ENCODE peak calls at places on chromosomes 16 and 17, in six cellular contexts. One of them, this sample, is unnamed.

GRCh38 chr16:77234611-77235010 is 35.4 kb downstream of the SYCE1L start:
- DNase-seq in SK-N-SH: no peak
- DNase-seq in HCT116: no peak
- DNase-seq in A549: no peak
- DNase-seq in WTC11: peak; percentile 32
- DNase-seq in H1: no peak
- DNase-seq in this sample: no peak

GRCh38 chr16:72501739-72502653 is 330.0 kb upstream of the PMFBP1 start:
- DNase-seq in SK-N-SH: peak; percentile 75
- DNase-seq in HCT116: peak; percentile 56
- DNase-seq in A549: peak; percentile 73
- DNase-seq in WTC11: peak; percentile 67
- DNase-seq in H1: no peak
- DNase-seq in this sample: peak; percentile 88

GRCh38 chr17:30928584-30928983 is 6.8 kb downstream of the ADAP2 start:
- DNase-seq in SK-N-SH: no peak
- DNase-seq in HCT116: no peak
- DNase-seq in A549: no peak
- DNase-seq in WTC11: no peak
- DNase-seq in H1: no peak
- DNase-seq in this sample: no peak

GRCh38 chr16:88456356-88457292 is 3.5 kb downstream of the ZFPM1 start:
- DNase-seq in SK-N-SH: no peak
- DNase-seq in HCT116: no peak
- DNase-seq in A549: no peak
- DNase-seq in WTC11: no peak
- DNase-seq in H1: no peak
- DNase-seq in this sample: no peak

GRCh38 chr17:82300707-82301270 is 16.6 kb downstream of the CD7 start:
- DNase-seq in SK-N-SH: peak; percentile 97
- DNase-seq in HCT116: no peak
- DNase-seq in A549: peak; percentile 68
- DNase-seq in WTC11: peak; percentile 72
- DNase-seq in H1: no peak
- DNase-seq in this sample: peak; percentile 35

GRCh38 chr17:36885161-36885735 is 52.0 kb upstream of the LHX1 start:
- DNase-seq in SK-N-SH: no peak
- DNase-seq in HCT116: no peak
- DNase-seq in A549: no peak
- DNase-seq in WTC11: no peak
- DNase-seq in H1: no peak
- DNase-seq in this sample: no peak

GRCh38 chr16:24946155-24946554 is 69.0 kb downstream of the ARHGAP17 start:
- DNase-seq in SK-N-SH: no peak
- DNase-seq in HCT116: no peak
- DNase-seq in A549: no peak
- DNase-seq in WTC11: no peak
- DNase-seq in H1: no peak
- DNase-seq in this sample: no peak

GRCh38 chr17:29614345-29615047 is 8.2 kb downstream of the CORO6 start:
- DNase-seq in SK-N-SH: peak; percentile 36
- DNase-seq in HCT116: no peak
- DNase-seq in A549: no peak
- DNase-seq in WTC11: no peak
- DNase-seq in H1: no peak
- DNase-seq in this sample: no peak

GRCh38 chr16:88387177-88387576 is 4.4 kb downstream of the ZNF469 start:
- DNase-seq in SK-N-SH: no peak
- DNase-seq in HCT116: no peak
- DNase-seq in A549: no peak
- DNase-seq in WTC11: no peak
- DNase-seq in H1: no peak
- DNase-seq in this sample: no peak

GRCh38 chr17:17809527-17810373 is 27.0 kb downstream of the SREBF1 start:
- DNase-seq in SK-N-SH: peak; percentile 77
- DNase-seq in HCT116: no peak
- DNase-seq in A549: peak; percentile 64
- DNase-seq in WTC11: peak; percentile 84
- DNase-seq in H1: peak; percentile 50
- DNase-seq in this sample: no peak

GRCh38 chr16:89322381-89323119 is 105.0 kb downstream of the ZNF778 start:
- DNase-seq in SK-N-SH: peak; percentile 72
- DNase-seq in HCT116: no peak
- DNase-seq in A549: peak; percentile 60
- DNase-seq in WTC11: peak; percentile 60
- DNase-seq in H1: no peak
- DNase-seq in this sample: peak; percentile 68

GRCh38 chr17:60720763-60721531 is 43.3 kb downstream of the BCAS3 start:
- DNase-seq in SK-N-SH: peak; percentile 66
- DNase-seq in HCT116: peak; percentile 60
- DNase-seq in A549: peak; percentile 74
- DNase-seq in WTC11: peak; percentile 16
- DNase-seq in H1: no peak
- DNase-seq in this sample: peak; percentile 68

GRCh38 chr17:5077781-5078105 is 524 bp upstream of the ZFP3 start:
- DNase-seq in SK-N-SH: no peak
- DNase-seq in HCT116: no peak
- DNase-seq in A549: no peak
- DNase-seq in WTC11: no peak
- DNase-seq in H1: no peak
- DNase-seq in this sample: no peak

GRCh38 chr17:16465861-16466338 is 26.1 kb downstream of the LRRC75A start:
- DNase-seq in SK-N-SH: no peak
- DNase-seq in HCT116: no peak
- DNase-seq in A549: no peak
- DNase-seq in WTC11: no peak
- DNase-seq in H1: no peak
- DNase-seq in this sample: no peak

GRCh38 chr16:14394834-14395233 is 235.2 kb downstream of the PARN start:
- DNase-seq in SK-N-SH: no peak
- DNase-seq in HCT116: no peak
- DNase-seq in A549: no peak
- DNase-seq in WTC11: no peak
- DNase-seq in H1: no peak
- DNase-seq in this sample: no peak

GRCh38 chr17:16880121-16880842 is 91.6 kb downstream of the TNFRSF13B start:
- DNase-seq in SK-N-SH: no peak
- DNase-seq in HCT116: no peak
- DNase-seq in A549: no peak
- DNase-seq in WTC11: no peak
- DNase-seq in H1: no peak
- DNase-seq in this sample: no peak

GRCh38 chr16:82915139-82915824 is 288.5 kb downstream of the CDH13 start:
- DNase-seq in SK-N-SH: no peak
- DNase-seq in HCT116: no peak
- DNase-seq in A549: no peak
- DNase-seq in WTC11: no peak
- DNase-seq in H1: no peak
- DNase-seq in this sample: no peak

GRCh38 chr16:84115919-84116719 is 623 bp downstream of the MBTPS1 start:
- DNase-seq in SK-N-SH: no peak
- DNase-seq in HCT116: no peak
- DNase-seq in A549: peak; percentile 36
- DNase-seq in WTC11: no peak
- DNase-seq in H1: no peak
- DNase-seq in this sample: peak; percentile 52

GRCh38 chr16:4846503-4846900 is 586 bp downstream of the GLYR1 start:
- DNase-seq in SK-N-SH: peak; percentile 42
- DNase-seq in HCT116: no peak
- DNase-seq in A549: peak; percentile 46
- DNase-seq in WTC11: peak; percentile 32
- DNase-seq in H1: no peak
- DNase-seq in this sample: peak; percentile 77

GRCh38 chr16:9955677-9956076 is 226.6 kb downstream of the GRIN2A start:
- DNase-seq in SK-N-SH: no peak
- DNase-seq in HCT116: no peak
- DNase-seq in A549: no peak
- DNase-seq in WTC11: no peak
- DNase-seq in H1: no peak
- DNase-seq in this sample: no peak

GRCh38 chr17:32445075-32445427 is 741 bp downstream of the PSMD11 start:
- DNase-seq in SK-N-SH: no peak
- DNase-seq in HCT116: no peak
- DNase-seq in A549: peak; percentile 61
- DNase-seq in WTC11: peak; percentile 17
- DNase-seq in H1: no peak
- DNase-seq in this sample: peak; percentile 76

GRCh38 chr17:64343833-64344637 is 46.6 kb downstream of the PECAM1 start:
- DNase-seq in SK-N-SH: no peak
- DNase-seq in HCT116: no peak
- DNase-seq in A549: peak; percentile 64
- DNase-seq in WTC11: no peak
- DNase-seq in H1: no peak
- DNase-seq in this sample: peak; percentile 99

GRCh38 chr17:41528959-41529353 is 848 bp upstream of the KRT19 start:
- DNase-seq in SK-N-SH: no peak
- DNase-seq in HCT116: no peak
- DNase-seq in A549: no peak
- DNase-seq in WTC11: no peak
- DNase-seq in H1: no peak
- DNase-seq in this sample: no peak

DNA sequence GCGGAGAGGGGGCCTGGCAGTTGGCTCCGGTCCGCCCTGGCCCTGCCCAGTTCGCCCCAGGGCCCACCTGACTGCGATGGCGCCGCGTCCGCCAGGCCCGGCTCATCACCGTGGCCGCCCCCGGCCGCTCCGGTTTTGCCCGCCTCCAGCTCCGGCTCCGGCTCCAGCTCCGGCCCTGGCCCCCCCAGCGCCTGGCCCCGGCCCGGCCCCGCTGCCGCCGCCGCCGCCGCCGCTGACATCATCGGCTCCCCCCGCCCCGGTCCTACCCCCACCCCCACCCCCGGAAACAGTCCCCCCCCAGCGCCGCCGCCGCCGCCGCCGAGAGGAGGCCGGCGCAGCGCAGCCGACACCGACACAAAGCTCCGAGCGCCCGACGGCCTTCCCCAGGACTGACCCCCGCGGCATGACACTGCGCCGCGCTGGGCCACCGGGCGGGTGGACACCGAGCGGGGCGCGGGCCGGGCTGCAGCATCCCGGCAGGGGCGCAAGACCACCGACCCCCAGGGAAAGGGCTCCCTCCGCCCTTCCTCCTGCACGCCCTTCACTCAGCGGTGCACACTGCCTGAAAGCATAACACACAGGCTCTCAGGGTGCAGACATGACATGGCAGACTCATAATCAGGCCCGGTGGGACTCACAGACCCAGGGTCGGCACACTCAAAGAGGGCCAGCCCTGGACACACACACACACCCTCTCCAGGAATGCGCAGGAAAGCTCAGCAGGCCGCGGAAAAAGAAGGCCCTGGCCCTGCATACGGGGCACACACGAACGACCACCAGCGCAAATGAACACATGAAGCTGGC is at the start of gene ZBTB4:
- DNase-seq in SK-N-SH: peak; percentile 92
- DNase-seq in HCT116: no peak
- DNase-seq in A549: peak; percentile 69
- DNase-seq in WTC11: peak; percentile 56
- DNase-seq in H1: no peak
- DNase-seq in this sample: peak; percentile 44
- TF ChIP-seq MAX in SK-N-SH: peak; percentile 3
- TF ChIP-seq MAX in HCT116: no peak
- TF ChIP-seq MAX in A549: peak; percentile 1
- TF ChIP-seq MAX in WTC11: no peak
- TF ChIP-seq MAX in H1: no peak
- TF ChIP-seq MAX in this sample: no peak

GRCh38 chr16:1553976-1554825 is 20.7 kb downstream of the TMEM204 start:
- DNase-seq in SK-N-SH: no peak
- DNase-seq in HCT116: no peak
- DNase-seq in A549: no peak
- DNase-seq in WTC11: no peak
- DNase-seq in H1: no peak
- DNase-seq in this sample: no peak
- TF ChIP-seq MAX in SK-N-SH: no peak
- TF ChIP-seq MAX in HCT116: no peak
- TF ChIP-seq MAX in A549: no peak
- TF ChIP-seq MAX in WTC11: no peak
- TF ChIP-seq MAX in H1: no peak
- TF ChIP-seq MAX in this sample: no peak

GRCh38 chr17:34673995-34674900 is 94.9 kb downstream of the TMEM132E start:
- DNase-seq in SK-N-SH: no peak
- DNase-seq in HCT116: no peak
- DNase-seq in A549: no peak
- DNase-seq in WTC11: no peak
- DNase-seq in H1: no peak
- DNase-seq in this sample: no peak
- TF ChIP-seq MAX in SK-N-SH: no peak
- TF ChIP-seq MAX in HCT116: no peak
- TF ChIP-seq MAX in A549: no peak
- TF ChIP-seq MAX in WTC11: no peak
- TF ChIP-seq MAX in H1: no peak
- TF ChIP-seq MAX in this sample: no peak

DNA sequence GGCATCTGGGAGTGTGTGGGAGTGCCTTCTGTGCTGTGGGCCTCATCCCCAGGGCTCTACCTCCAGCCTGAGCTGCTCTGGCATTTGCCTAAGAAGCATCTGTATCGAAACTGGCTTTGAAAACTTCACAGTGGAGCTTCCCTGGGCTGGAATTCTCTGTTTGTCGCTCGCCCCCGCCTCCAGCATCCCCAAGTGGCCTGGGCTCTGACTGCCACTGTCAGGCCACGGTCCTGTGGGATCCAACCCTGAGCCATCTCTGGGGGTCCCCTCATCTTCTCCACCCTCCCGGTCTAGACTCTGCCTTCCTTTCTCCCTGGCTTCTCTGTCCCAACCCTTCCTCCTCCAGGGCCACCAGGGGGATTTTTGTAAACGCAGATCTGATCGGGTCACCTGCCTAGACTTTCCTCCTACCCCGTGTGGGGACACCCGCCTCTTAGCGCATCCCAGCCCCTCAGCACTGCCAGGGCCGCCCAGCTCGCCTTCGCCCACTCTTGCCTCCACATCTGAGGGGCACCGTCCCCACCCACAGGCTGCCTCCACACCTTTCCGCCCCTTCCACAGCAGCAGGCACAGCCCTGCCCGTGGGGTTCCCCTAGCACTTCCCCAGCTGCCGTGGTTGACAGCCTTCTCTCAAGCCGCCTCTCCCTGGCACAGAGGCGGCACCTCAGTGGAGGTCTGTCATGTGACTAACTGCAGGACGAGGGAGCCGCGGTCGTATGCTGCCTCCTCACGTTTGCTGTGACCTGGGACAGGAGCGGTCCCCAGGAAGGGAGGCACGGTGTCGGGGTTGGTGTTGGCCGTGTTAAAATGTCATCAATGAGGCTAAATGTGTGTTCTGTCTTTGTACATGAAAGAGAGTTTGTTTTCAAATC is 12.0 kb downstream of the TBC1D24 start:
- DNase-seq in SK-N-SH: no peak
- DNase-seq in HCT116: no peak
- DNase-seq in A549: no peak
- DNase-seq in WTC11: no peak
- DNase-seq in H1: no peak
- DNase-seq in this sample: no peak
- TF ChIP-seq MAX in SK-N-SH: no peak
- TF ChIP-seq MAX in HCT116: no peak
- TF ChIP-seq MAX in A549: no peak
- TF ChIP-seq MAX in WTC11: no peak
- TF ChIP-seq MAX in H1: no peak
- TF ChIP-seq MAX in this sample: no peak

GRCh38 chr17:80110927-80111701 is 9.7 kb downstream of the GAA start:
- DNase-seq in SK-N-SH: peak; percentile 30
- DNase-seq in HCT116: no peak
- DNase-seq in A549: no peak
- DNase-seq in WTC11: peak; percentile 9
- DNase-seq in H1: no peak
- DNase-seq in this sample: no peak
- TF ChIP-seq MAX in SK-N-SH: no peak
- TF ChIP-seq MAX in HCT116: no peak
- TF ChIP-seq MAX in A549: no peak
- TF ChIP-seq MAX in WTC11: no peak
- TF ChIP-seq MAX in H1: no peak
- TF ChIP-seq MAX in this sample: no peak